ENCODE peak calls at places on chromosome 5, in six cellular contexts. Q is hepatocyte, K is fibroblast of lung, D is lower lobe of right lung, E is H9, S is suprapubic skin. U is an unnamed sample.

GRCh38 chr5:139574641-139575312 is 13.6 kb downstream of the UBE2D2 start:
- DNase-seq in S (no peak), D (no peak), Q (peak; percentile 63), E (no peak), K (peak; percentile 43), U (no peak)

GRCh38 chr5:68343421-68343826 is 127.9 kb downstream of the PIK3R1 start:
- DNase-seq in S (peak; percentile 71), K (peak; percentile 92), D (no peak), Q (peak; percentile 58), E (no peak), U (peak; percentile 96)

GRCh38 chr5:124871299-124871698 is 124.9 kb upstream of the ZNF608 start:
- DNase-seq in D (no peak), S (no peak), Q (no peak), E (no peak), K (peak; percentile 93), U (no peak)

GRCh38 chr5:112417931-112418358 is 1.1 kb downstream of the EPB41L4A start:
- DNase-seq in K (peak; percentile 23), S (peak; percentile 59), E (no peak), Q (peak; percentile 51), D (peak; percentile 65), U (peak; percentile 30)

GRCh38 chr5:33807771-33808170 is 84.0 kb downstream of the ADAMTS12 start:
- DNase-seq in S (no peak), E (no peak), D (no peak), K (peak; percentile 55), Q (no peak), U (no peak)

GRCh38 chr5:112907166-112907611 is 14.8 kb downstream of the REEP5 start:
- DNase-seq in K (no peak), Q (no peak), E (no peak), D (no peak), S (no peak), U (no peak)

GRCh38 chr5:140145223-140145622 is 19.5 kb downstream of the IGIP start:
- DNase-seq in D (no peak), K (no peak), E (no peak), S (no peak), Q (no peak), U (no peak)

GRCh38 chr5:167608708-167609272 is 682.7 kb upstream of the WWC1 start:
- DNase-seq in Q (no peak), E (no peak), S (no peak), K (no peak), D (no peak), U (peak; percentile 39)

GRCh38 chr5:97534166-97534565 is 351.1 kb upstream of the RIOK2 start:
- DNase-seq in E (peak; percentile 38), Q (peak; percentile 63), D (no peak), S (no peak), K (peak; percentile 87), U (peak; percentile 83)

GRCh38 chr5:122262107-122262506 is 49.9 kb upstream of the SNCAIP start:
- DNase-seq in D (no peak), S (no peak), E (no peak), Q (no peak), K (peak; percentile 28), U (peak; percentile 28)

GRCh38 chr5:168177831-168178450 is 113.5 kb upstream of the WWC1 start:
- DNase-seq in D (no peak), Q (no peak), K (no peak), E (peak; percentile 49), S (no peak), U (no peak)

GRCh38 chr5:118791986-118792734 is 196.2 kb downstream of the DTWD2 start:
- DNase-seq in S (no peak), D (no peak), E (peak; percentile 37), Q (peak; percentile 85), K (peak; percentile 71), U (peak; percentile 53)

GRCh38 chr5:82785941-82786340 is 291.3 kb downstream of the TMEM167A start:
- DNase-seq in S (no peak), Q (peak; percentile 19), D (no peak), E (no peak), K (no peak), U (no peak)

GRCh38 chr5:152634596-152634995 is 229.5 kb upstream of the NMUR2 start:
- DNase-seq in S (no peak), K (no peak), D (no peak), Q (peak; percentile 38), E (no peak), U (no peak)

GRCh38 chr5:138955013-138955660 is 80.0 kb upstream of the LRRTM2 start:
- DNase-seq in S (no peak), D (no peak), Q (no peak), K (no peak), E (no peak), U (no peak)

GRCh38 chr5:76947064-76947463 is 5.8 kb upstream of the CRHBP start:
- DNase-seq in Q (no peak), K (no peak), D (no peak), S (no peak), E (no peak), U (no peak)

GRCh38 chr5:134651531-134651930 is 2.9 kb downstream of the SEC24A start:
- DNase-seq in Q (no peak), D (no peak), S (no peak), K (no peak), E (no peak), U (no peak)

GRCh38 chr5:53397845-53398244 is 82.6 kb upstream of the FST start:
- DNase-seq in D (no peak), K (peak; percentile 77), Q (no peak), S (no peak), E (no peak), U (no peak)

GRCh38 chr5:64921386-64921785 is 152.7 kb downstream of the CWC27 start:
- DNase-seq in D (no peak), Q (no peak), S (no peak), E (no peak), K (no peak), U (no peak)

GRCh38 chr5:16574789-16575785 is 41.7 kb downstream of the RETREG1 start:
- DNase-seq in D (no peak), K (peak; percentile 93), E (peak; percentile 60), Q (no peak), S (no peak), U (peak; percentile 58)

GRCh38 chr5:72817076-72817476 is 615 bp downstream of the TNPO1 start:
- DNase-seq in E (peak; percentile 52), S (peak; percentile 75), Q (peak; percentile 69), K (peak; percentile 72), D (peak; percentile 77), U (peak; percentile 64)

GRCh38 chr5:133475986-133476385 is 136.4 kb downstream of the FSTL4 start:
- DNase-seq in S (no peak), E (no peak), D (no peak), K (no peak), Q (no peak), U (no peak)

GRCh38 chr5:154756203-154756870 is 1.2 kb downstream of the LARP1 start:
- DNase-seq in D (peak; percentile 74), K (no peak), E (no peak), S (peak; percentile 75), Q (peak; percentile 62), U (peak; percentile 34)

GRCh38 chr5:2149196-2149541 is 266.4 kb upstream of the IRX4 start:
- DNase-seq in K (peak; percentile 16), D (no peak), E (peak; percentile 71), Q (peak; percentile 59), S (no peak), U (peak; percentile 81)

GRCh38 chr5:133114166-133114932 is 62.5 kb downstream of the HSPA4 start:
- DNase-seq in E (no peak), D (no peak), Q (no peak), S (no peak), K (no peak), U (no peak)

GRCh38 chr5:138243794-138244193 is 30.6 kb downstream of the GFRA3 start:
- DNase-seq in S (no peak), D (no peak), Q (no peak), E (no peak), K (no peak), U (no peak)

GRCh38 chr5:2686296-2686695 is 65.2 kb downstream of the IRX2 start:
- DNase-seq in K (peak; percentile 36), D (no peak), E (no peak), S (no peak), Q (no peak), U (no peak)

GRCh38 chr5:618450-618849 is 6.3 kb downstream of the CEP72 start:
- DNase-seq in D (no peak), E (no peak), S (peak; percentile 29), Q (no peak), K (no peak), U (no peak)

GRCh38 chr5:116371935-116372334 is 202.7 kb downstream of the SEMA6A start:
- DNase-seq in D (no peak), Q (no peak), K (no peak), E (no peak), S (no peak), U (no peak)

GRCh38 chr5:116370886-116371285 is 203.7 kb downstream of the SEMA6A start:
- DNase-seq in S (no peak), D (no peak), K (peak; percentile 41), E (no peak), Q (no peak), U (no peak)

GRCh38 chr5:116374434-116374852 is 200.2 kb downstream of the SEMA6A start:
- DNase-seq in K (no peak), Q (no peak), E (no peak), S (no peak), D (no peak), U (no peak)

GRCh38 chr5:116371431-116371830 is 203.2 kb downstream of the SEMA6A start:
- DNase-seq in S (no peak), K (no peak), E (no peak), Q (peak; percentile 26), D (no peak), U (no peak)

GRCh38 chr5:116372931-116373597 is 201.6 kb downstream of the SEMA6A start:
- DNase-seq in K (no peak), D (no peak), S (no peak), E (no peak), Q (no peak), U (no peak)
- H3K27ac ChIP-seq in K (no peak overlapping the region), D (peak overlapping the region; percentile 34), S (no peak overlapping the region), E (no peak overlapping the region), Q (no peak overlapping the region), U (no peak overlapping the region)

GRCh38 chr5:73902327-73903051 is 276.5 kb downstream of the ARHGEF28 start:
- DNase-seq in S (no peak), Q (peak; percentile 72), K (peak; percentile 59), D (no peak), E (no peak), U (peak; percentile 58)
- TF ChIP-seq CTCF in S (peak; percentile 82), Q (peak; percentile 82), K (peak; percentile 65), D (peak; percentile 89), E (peak; percentile 92), U (peak; percentile 88)

GRCh38 chr5:73918791-73919221 is 292.8 kb downstream of the ARHGEF28 start:
- DNase-seq in K (peak; percentile 88), D (no peak), E (no peak), Q (no peak), S (no peak), U (no peak)
- H3K27ac ChIP-seq in K (no peak overlapping the region), D (no peak overlapping the region), E (no peak overlapping the region), Q (no peak overlapping the region), S (no peak overlapping the region), U (no peak overlapping the region)

DNA sequence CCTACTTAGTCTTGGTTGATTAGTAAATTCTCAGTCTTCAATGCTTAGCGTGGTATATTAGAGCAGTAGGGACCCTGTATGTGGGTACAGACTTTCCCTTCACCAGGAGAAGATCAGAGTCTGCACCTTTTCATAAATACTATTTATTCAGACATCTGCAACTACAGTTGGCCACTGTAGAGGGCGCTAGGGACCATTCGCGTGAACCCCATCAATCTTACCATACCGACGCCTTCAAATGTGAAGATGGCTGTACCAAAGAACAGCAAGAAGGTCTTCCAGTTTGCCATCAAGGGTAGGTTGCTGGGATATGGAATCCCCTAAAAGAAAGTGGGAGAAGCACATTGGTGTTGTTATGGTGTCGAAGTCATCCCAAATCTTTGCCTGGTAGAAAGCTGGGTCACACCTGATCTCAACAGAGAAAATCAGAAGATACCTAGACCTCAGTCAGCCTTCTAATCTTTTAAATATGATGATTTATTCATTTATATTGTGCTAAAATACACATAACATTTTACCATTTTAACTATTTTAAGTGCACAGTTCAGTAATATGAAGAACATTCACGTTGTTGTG is 19.1 kb downstream of the SLC36A3 start:
- DNase-seq in Q (no peak), D (no peak), S (no peak), K (no peak), E (peak; percentile 43), U (no peak)
- TF ChIP-seq CTCF in Q (no peak), D (peak; percentile 24), S (no peak), K (no peak), E (peak; percentile 76), U (no peak)